ENCODE peak calls at places on chromosomes 2 and 18, in seven cellular contexts. Z is NCI-H1092 treated with DMSO at 0.1 percent for 48 hours; Y is CD4-positive, alpha-beta memory T cell; I is GM10248; O is thoracic aorta; T is posterior vena cava; V is cerebellar nuclear complex. D is an unnamed sample.

GRCh38 chr18:24894880-24895279 is 434.4 kb downstream of the HRH4 start:
- DNase-seq in V (no peak), T (no peak), Y (no peak), Z (no peak), O (no peak), I (no peak), D (no peak)

GRCh38 chr18:3451166-3451988 is 1.4 kb downstream of the TGIF1 start:
- DNase-seq in Z (peak), T (peak), V (no peak), O (peak), Y (peak), I (peak), D (peak)

GRCh38 chr2:47640356-47640755 is 142.6 kb upstream of the MSH6 start:
- DNase-seq in O (no peak), V (no peak), Z (no peak), I (no peak), Y (no peak), T (no peak), D (no peak)

GRCh38 chr2:20207051-20207450 is 17.9 kb downstream of the SDC1 start:
- DNase-seq in Y (no peak), O (no peak), I (peak), T (no peak), Z (no peak), V (no peak), D (no peak)

GRCh38 chr18:72460210-72460680 is 83.9 kb downstream of the CBLN2 start:
- DNase-seq in T (no peak), Y (no peak), V (no peak), Z (no peak), O (no peak), I (no peak), D (peak)

GRCh38 chr2:117794668-117795067 is 19.8 kb upstream of the DDX18 start:
- DNase-seq in Y (no peak), T (no peak), V (no peak), Z (no peak), I (no peak), O (no peak), D (no peak)

GRCh38 chr18:477565-477964 is 22.9 kb downstream of the COLEC12 start:
- DNase-seq in O (no peak), I (peak), Y (no peak), T (no peak), Z (no peak), V (no peak), D (no peak)

GRCh38 chr2:11949732-11950503 is 203.5 kb downstream of the LPIN1 start:
- DNase-seq in V (no peak), T (no peak), I (no peak), Y (no peak), O (no peak), Z (no peak), D (no peak)

GRCh38 chr2:136448435-136448834 is 316.9 kb upstream of the THSD7B start:
- DNase-seq in Z (peak), V (no peak), T (no peak), O (no peak), Y (no peak), I (no peak), D (no peak)

GRCh38 chr2:122960727-122961641 is 1064.1 kb upstream of the CNTNAP5 start:
- DNase-seq in V (no peak), I (no peak), Z (peak), O (no peak), Y (no peak), T (no peak), D (peak)

GRCh38 chr2:219527076-219527394 is 12.8 kb downstream of the ASIC4 start:
- DNase-seq in Z (peak), V (no peak), T (no peak), Y (no peak), O (no peak), I (no peak), D (peak)

GRCh38 chr2:22879009-22879863 is 505.7 kb upstream of the KLHL29 start:
- DNase-seq in O (no peak), Y (no peak), Z (no peak), I (no peak), V (no peak), T (no peak), D (no peak)

GRCh38 chr2:58045580-58046334 is 849 bp upstream of the VRK2 start:
- DNase-seq in Y (no peak), T (peak), Z (no peak), I (no peak), O (no peak), V (no peak), D (no peak)

GRCh38 chr2:152355411-152355831 is 20.4 kb downstream of the FMNL2 start:
- DNase-seq in V (no peak), T (no peak), I (no peak), Y (no peak), Z (no peak), O (no peak), D (no peak)

GRCh38 chr2:149732001-149732685 is 144.6 kb upstream of the MMADHC start:
- DNase-seq in O (peak), Z (no peak), I (no peak), V (no peak), Y (no peak), T (no peak), D (peak)